ENCODE peak calls at places on chromosomes 7 and 10, in five cellular contexts. D, V, R, G and Q are unnamed samples.

GRCh38 chr7:73742753-73743641 is 4.4 kb upstream of the ABHD11 start:
- DNase-seq in D (peak), V (peak), R (peak), G (peak), Q (peak)

GRCh38 chr10:72370201-72370722 is 15.5 kb upstream of the DNAJB12 start:
- DNase-seq in D (no peak), V (no peak), R (no peak), G (no peak), Q (no peak)

GRCh38 chr7:21806388-21806787 is 139.3 kb downstream of the CDCA7L start:
- DNase-seq in D (no peak), V (no peak), R (no peak), G (no peak), Q (no peak)

GRCh38 chr10:30587522-30588031 is 42.0 kb downstream of the LYZL2 start:
- DNase-seq in D (peak), V (no peak), R (peak), G (no peak), Q (no peak)

GRCh38 chr7:158613481-158613880 is 25.9 kb upstream of the PTPRN2 start:
- DNase-seq in D (no peak), V (peak), R (no peak), G (no peak), Q (no peak)

GRCh38 chr10:73975388-73975787 is 22.5 kb upstream of the VCL start:
- DNase-seq in D (no peak), V (no peak), R (no peak), G (no peak), Q (no peak)

GRCh38 chr10:85643839-85644525 is 722.6 kb downstream of the GRID1 start:
- DNase-seq in D (no peak), V (no peak), R (no peak), G (peak), Q (no peak)

GRCh38 chr7:33516634-33517033 is 387.3 kb downstream of the BBS9 start:
- DNase-seq in D (no peak), V (no peak), R (no peak), G (no peak), Q (no peak)

GRCh38 chr10:89427629-89428028 is 13.3 kb downstream of the IFIT5 start:
- DNase-seq in D (no peak), V (peak), R (no peak), G (no peak), Q (no peak)

GRCh38 chr10:117946525-117947070 is 100.1 kb downstream of the RAB11FIP2 start:
- DNase-seq in D (no peak), V (no peak), R (no peak), G (no peak), Q (no peak)

GRCh38 chr10:64101611-64102263 is 580.5 kb downstream of the REEP3 start:
- DNase-seq in D (no peak), V (no peak), R (no peak), G (no peak), Q (no peak)

GRCh38 chr10:72742077-72742476 is 50.1 kb downstream of the MCU start:
- DNase-seq in D (no peak), V (no peak), R (no peak), G (no peak), Q (no peak)

GRCh38 chr7:28480595-28480994 is 68.3 kb downstream of the CREB5 start:
- DNase-seq in D (no peak), V (no peak), R (no peak), G (no peak), Q (no peak)

GRCh38 chr10:82075605-82076004 is 200.6 kb downstream of the NRG3 start:
- DNase-seq in D (no peak), V (no peak), R (no peak), G (no peak), Q (no peak)

GRCh38 chr7:73880755-73881328 is 19.9 kb downstream of the TMEM270 start:
- DNase-seq in D (no peak), V (no peak), R (no peak), G (no peak), Q (no peak)

GRCh38 chr10:7795605-7796004 is 7.6 kb downstream of the ATP5F1C start:
- DNase-seq in D (no peak), V (peak), R (no peak), G (no peak), Q (no peak)

GRCh38 chr7:24842449-24843241 is 85.4 kb upstream of the GSDME start:
- DNase-seq in D (no peak), V (peak), R (no peak), G (no peak), Q (no peak)

GRCh38 chr10:79422178-79422892 is 23.1 kb downstream of the ZCCHC24 start:
- DNase-seq in D (no peak), V (peak), R (no peak), G (no peak), Q (no peak)

GRCh38 chr7:80259-81236 is 111.8 kb upstream of the FAM20C start:
- DNase-seq in D (no peak), V (no peak), R (no peak), G (no peak), Q (no peak)

GRCh38 chr7:20435305-20435704 is 104.6 kb downstream of the ITGB8 start:
- DNase-seq in D (no peak), V (no peak), R (no peak), G (peak), Q (no peak)

GRCh38 chr10:52226448-52226847 is 87.6 kb upstream of the DKK1 start:
- DNase-seq in D (no peak), V (peak), R (no peak), G (no peak), Q (no peak)

DNA sequence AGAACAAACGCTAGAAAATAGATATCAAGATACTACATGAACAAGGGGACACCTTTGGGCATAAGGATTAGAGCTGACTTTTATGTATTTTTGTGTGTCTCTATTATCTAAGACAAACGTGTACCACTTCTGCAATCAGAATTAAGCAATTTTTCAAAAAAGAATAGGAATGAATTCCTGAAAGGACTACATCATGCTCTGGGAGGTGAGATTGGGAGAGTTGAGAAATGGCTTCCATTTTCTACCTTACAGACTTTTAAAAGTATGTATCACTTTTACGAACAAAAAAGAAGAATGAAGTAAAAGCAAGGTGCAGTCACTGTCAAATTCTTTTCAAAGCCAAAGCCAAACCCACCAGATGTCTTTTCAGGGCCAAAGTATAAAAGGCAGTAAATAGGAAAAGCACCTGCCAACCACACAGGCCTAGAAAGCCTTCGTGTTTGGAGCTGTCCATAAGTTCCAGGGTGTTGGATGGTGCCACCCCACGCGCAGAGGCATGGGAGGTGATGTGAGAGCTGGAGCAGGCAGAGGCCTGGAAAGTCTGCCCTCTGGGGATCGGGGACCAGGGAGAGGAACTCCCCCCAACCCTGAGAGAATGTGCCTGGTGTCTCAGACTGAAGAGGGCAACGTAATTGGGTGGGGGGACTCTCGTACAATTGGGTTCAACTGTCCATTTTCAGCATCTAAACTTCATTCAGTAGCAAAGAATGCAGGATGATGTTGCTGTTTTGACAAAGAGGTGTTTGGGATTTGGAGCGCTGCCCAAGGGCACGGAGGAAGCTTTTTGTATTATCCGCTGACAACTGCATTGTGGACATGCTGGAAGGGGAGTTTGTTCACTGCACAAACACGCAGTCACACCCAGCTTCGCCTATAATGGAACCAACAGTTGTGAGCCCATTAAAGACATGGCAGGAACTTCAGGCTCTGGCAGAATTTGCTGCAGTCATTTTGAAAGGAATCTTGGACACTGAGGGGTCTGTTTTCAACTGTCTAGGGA is 17.6 kb upstream of the CTBP2 start:
- DNase-seq in D (no peak), V (no peak), R (no peak), G (peak), Q (no peak)
- H2AFZ ChIP-seq in D (no peak), V (no peak), R (no peak), G (no peak), Q (no peak)

GRCh38 chr10:113541554-113541902 is 11.3 kb upstream of the HABP2 start:
- DNase-seq in D (no peak), V (no peak), R (no peak), G (no peak), Q (no peak)

GRCh38 chr10:113543455-113543955 is 9.3 kb upstream of the HABP2 start:
- DNase-seq in D (no peak), V (no peak), R (no peak), G (no peak), Q (no peak)

GRCh38 chr10:113540845-113541553 is 11.9 kb upstream of the HABP2 start:
- DNase-seq in D (no peak), V (no peak), R (no peak), G (no peak), Q (no peak)

GRCh38 chr10:113547426-113547825 is 5.4 kb upstream of the HABP2 start:
- DNase-seq in D (no peak), V (no peak), R (no peak), G (no peak), Q (no peak)

DNA sequence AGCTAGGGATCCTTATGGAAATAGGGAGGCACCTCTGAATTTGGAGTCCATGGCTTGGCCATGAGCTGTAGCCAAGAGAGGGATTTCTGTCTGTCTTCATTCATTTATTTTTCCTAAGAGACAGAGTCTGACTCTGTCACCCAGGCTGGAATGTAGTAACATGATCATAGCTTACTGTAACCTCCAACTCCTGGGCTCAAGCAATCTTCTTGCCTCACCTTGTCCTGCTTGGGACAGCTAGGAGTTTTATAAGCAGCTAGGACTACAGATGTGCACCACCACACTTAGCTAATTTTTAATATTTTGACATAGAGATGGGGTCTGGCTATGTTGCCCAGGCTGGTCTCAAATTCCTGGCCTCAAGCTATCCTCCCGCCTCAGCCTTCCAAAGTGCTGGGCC is 8.5 kb upstream of the HABP2 start:
- DNase-seq in D (no peak), V (no peak), R (no peak), G (no peak), Q (no peak)
- H2BK12ac ChIP-seq in D (no peak), V (no peak), R (no peak), G (no peak), Q (no peak)

GRCh38 chr7:130141858-130142653 is 63.1 kb downstream of the TMEM209 start:
- DNase-seq in D (no peak), V (no peak), R (peak), G (no peak), Q (no peak)
- H2AFZ ChIP-seq in D (no peak), V (no peak), R (no peak), G (peak), Q (peak)

DNA sequence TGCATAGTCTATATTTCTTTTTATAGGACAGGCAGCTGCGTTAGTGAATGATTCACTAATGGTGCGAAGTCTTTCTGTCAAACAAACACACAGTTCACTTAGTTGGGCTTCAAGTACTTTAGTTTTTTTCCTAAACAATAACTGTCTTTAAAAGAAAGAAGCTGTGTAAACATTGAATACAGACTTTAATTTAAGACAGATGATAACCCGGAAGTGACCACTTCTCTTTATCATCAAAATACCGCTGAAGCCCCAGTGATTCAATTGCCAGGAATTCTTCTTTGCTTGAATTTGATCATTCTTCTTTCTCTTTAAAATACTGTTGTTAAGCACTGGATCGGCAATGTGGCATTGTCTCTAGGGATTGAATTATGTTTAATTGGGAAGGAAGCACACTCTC is 30.3 kb downstream of the CNTNAP2 start:
- DNase-seq in D (no peak), V (peak), R (no peak), G (no peak), Q (no peak)
- H2BK12ac ChIP-seq in D (no peak), V (no peak), R (no peak), G (no peak), Q (no peak)

GRCh38 chr10:12337973-12338372 is 11.4 kb upstream of the CAMK1D start:
- DNase-seq in D (no peak), V (peak), R (no peak), G (no peak), Q (no peak)

GRCh38 chr10:12333382-12334185 is 15.8 kb upstream of the CAMK1D start:
- DNase-seq in D (no peak), V (peak), R (no peak), G (peak), Q (no peak)

GRCh38 chr10:12337407-12337806 is 11.9 kb upstream of the CAMK1D start:
- DNase-seq in D (no peak), V (peak), R (no peak), G (no peak), Q (no peak)

GRCh38 chr10:12332572-12333381 is 16.6 kb upstream of the CAMK1D start:
- DNase-seq in D (no peak), V (no peak), R (no peak), G (no peak), Q (no peak)

GRCh38 chr10:12334186-12334530 is 15.2 kb upstream of the CAMK1D start:
- DNase-seq in D (no peak), V (no peak), R (no peak), G (peak), Q (no peak)
- H2AFZ ChIP-seq in D (no peak), V (no peak), R (peak), G (no peak), Q (peak)

GRCh38 chr7:78279035-78279434 is 480.5 kb downstream of the PHTF2 start:
- DNase-seq in D (no peak), V (peak), R (no peak), G (no peak), Q (no peak)
- H2BK12ac ChIP-seq in D (no peak), V (no peak), R (no peak), G (no peak), Q (no peak)